ENCODE peak calls at places on chromosomes 4 and X, in seven cellular contexts. I, D, R, L, E, V and Q are unnamed samples. For H3K36me3, the result is how much of the 10 kb centered on the place peaks cover.

GRCh38 chr4:16573181-16573580 is 325.3 kb downstream of the LDB2 start:
- DNase-seq in I (no peak), D (peak), R (no peak), L (no peak), E (no peak), V (no peak), Q (peak)

GRCh38 chrX:100512471-100512870 is 72.3 kb upstream of the TNMD start:
- DNase-seq in I (no peak), D (no peak), R (peak), L (peak), E (no peak), V (no peak), Q (no peak)

GRCh38 chr4:113524096-113524495 is 237.4 kb downstream of the CAMK2D start:
- DNase-seq in I (no peak), D (no peak), R (no peak), L (no peak), E (no peak), V (no peak), Q (no peak)

GRCh38 chr4:149512489-149512888 is 303.2 kb downstream of the IQCM start:
- DNase-seq in I (no peak), D (no peak), R (no peak), L (no peak), E (no peak), V (no peak), Q (no peak)

GRCh38 chr4:47598320-47598719 is 113.2 kb downstream of the ATP10D start:
- DNase-seq in I (no peak), D (no peak), R (peak), L (no peak), E (no peak), V (no peak), Q (peak)

GRCh38 chr4:5100336-5100735 is 49.1 kb downstream of the STK32B start:
- DNase-seq in I (no peak), D (no peak), R (no peak), L (no peak), E (no peak), V (no peak), Q (no peak)

GRCh38 chrX:120308959-120309872 is 2.0 kb downstream of the TMEM255A start:
- DNase-seq in I (peak), D (peak), R (peak), L (peak), E (peak), V (peak), Q (peak)

GRCh38 chr4:158930573-158930972 is 161.7 kb downstream of the FNIP2 start:
- DNase-seq in I (no peak), D (no peak), R (peak), L (no peak), E (no peak), V (no peak), Q (no peak)

GRCh38 chr4:10623862-10624261 is 60.7 kb downstream of the CLNK start:
- DNase-seq in I (no peak), D (no peak), R (no peak), L (no peak), E (no peak), V (no peak), Q (no peak)

GRCh38 chr4:112234952-112235609 is 3.5 kb downstream of the AP1AR start:
- DNase-seq in I (peak), D (peak), R (peak), L (peak), E (peak), V (no peak), Q (peak)

GRCh38 chr4:110515676-110516075 is 39.7 kb downstream of the ENPEP start:
- DNase-seq in I (no peak), D (no peak), R (peak), L (no peak), E (no peak), V (no peak), Q (no peak)

GRCh38 chr4:108988514-108989195 is 225.8 kb upstream of the ETNPPL start:
- DNase-seq in I (no peak), D (no peak), R (no peak), L (no peak), E (no peak), V (no peak), Q (no peak)

DNA sequence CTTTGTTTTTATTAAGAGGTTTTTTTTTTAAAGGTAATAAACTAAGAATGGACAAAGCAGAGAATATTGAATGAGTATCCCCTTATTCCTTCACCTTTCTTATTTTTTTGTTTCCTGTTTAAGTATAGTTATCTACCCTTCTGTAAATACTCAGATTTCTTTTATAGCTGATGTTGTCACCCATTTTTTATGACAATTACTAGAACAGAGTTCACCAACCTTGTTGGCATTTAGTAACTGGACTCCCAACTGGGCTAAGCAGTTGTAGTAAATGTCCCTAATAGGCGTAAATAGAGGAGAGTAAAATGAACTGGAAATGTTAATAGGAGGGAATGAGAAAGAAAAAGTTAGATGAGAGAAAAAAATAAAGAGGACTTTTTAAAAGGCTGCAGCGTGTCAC is 9.8 kb downstream of the PDLIM5 start:
- DNase-seq in I (no peak), D (no peak), R (no peak), L (no peak), E (no peak), V (no peak), Q (no peak)
- H3K36me3 ChIP-seq in I (under half), D (under half), R (under half), L (under half), E (under half), V (under half), Q (under half)

GRCh38 chr4:182564966-182565365 is 321.8 kb downstream of the TENM3 start:
- DNase-seq in I (no peak), D (no peak), R (no peak), L (no peak), E (no peak), V (no peak), Q (no peak)

GRCh38 chr4:182556576-182556975 is 313.4 kb downstream of the TENM3 start:
- DNase-seq in I (no peak), D (no peak), R (no peak), L (no peak), E (no peak), V (no peak), Q (no peak)

GRCh38 chr4:182555997-182556418 is 312.8 kb downstream of the TENM3 start:
- DNase-seq in I (no peak), D (no peak), R (peak), L (no peak), E (no peak), V (no peak), Q (peak)

GRCh38 chr4:182562350-182562749 is 319.1 kb downstream of the TENM3 start:
- DNase-seq in I (no peak), D (no peak), R (no peak), L (no peak), E (no peak), V (no peak), Q (no peak)

GRCh38 chr4:182560358-182560757 is 317.2 kb downstream of the TENM3 start:
- DNase-seq in I (no peak), D (no peak), R (no peak), L (no peak), E (no peak), V (no peak), Q (peak)
- TF ChIP-seq CTCF in I (no peak), D (no peak), R (no peak), L (no peak), E (no peak), V (no peak), Q (peak)

DNA sequence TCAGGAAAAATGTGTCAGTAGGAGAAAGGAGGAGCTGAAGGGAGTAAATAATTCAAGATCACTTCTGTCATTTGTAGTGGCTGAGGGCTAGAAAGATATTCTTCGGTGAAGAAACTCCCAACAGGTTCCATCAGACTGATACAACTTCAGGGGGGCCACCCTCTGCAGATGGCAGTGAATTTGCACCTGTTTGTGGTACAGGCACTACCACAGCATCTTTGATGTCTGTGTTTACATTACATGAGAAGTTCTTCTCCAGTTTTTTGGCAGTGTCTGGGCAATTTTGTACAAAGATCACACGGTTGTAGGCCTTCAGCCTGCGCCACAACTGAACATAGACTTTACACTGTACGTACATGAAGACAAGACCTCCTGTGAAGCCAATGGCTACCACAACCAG is 34.1 kb downstream of the TMA16 start:
- DNase-seq in I (no peak), D (no peak), R (no peak), L (no peak), E (no peak), V (no peak), Q (no peak)
- H3K36me3 ChIP-seq in I (under half), D (half or more), R (under half), L (half or more), E (under half), V (under half), Q (under half)

GRCh38 chrX:68647156-68647957 is at the start of gene STARD8:
- DNase-seq in I (peak), D (peak), R (peak), L (peak), E (no peak), V (peak), Q (peak)
- TF ChIP-seq CTCF in I (peak), D (no peak), R (no peak), L (peak), E (no peak), V (no peak), Q (no peak)

GRCh38 chr4:2745981-2746806 is 9.9 kb downstream of the TNIP2 start:
- DNase-seq in I (peak), D (peak), R (peak), L (no peak), E (peak), V (no peak), Q (peak)
- H3K36me3 ChIP-seq in I (under half), D (half or more), R (under half), L (half or more), E (under half), V (under half), Q (under half)

GRCh38 chrX:50903387-50904027 is 7.0 kb upstream of the BMP15 start:
- DNase-seq in I (no peak), D (no peak), R (peak), L (peak), E (no peak), V (peak), Q (peak)
- TF ChIP-seq CTCF in I (peak), D (peak), R (peak), L (peak), E (no peak), V (no peak), Q (peak)

GRCh38 chr4:99078336-99078735 is 10.3 kb downstream of the ADH5 start:
- DNase-seq in I (no peak), D (no peak), R (no peak), L (no peak), E (no peak), V (no peak), Q (no peak)

GRCh38 chr4:99082192-99082591 is 6.4 kb downstream of the ADH5 start:
- DNase-seq in I (no peak), D (no peak), R (no peak), L (no peak), E (no peak), V (no peak), Q (no peak)

GRCh38 chr4:99077177-99077576 is 11.4 kb downstream of the ADH5 start:
- DNase-seq in I (no peak), D (no peak), R (no peak), L (no peak), E (no peak), V (no peak), Q (no peak)

GRCh38 chr4:99078931-99079624 is 9.5 kb downstream of the ADH5 start:
- DNase-seq in I (no peak), D (no peak), R (no peak), L (no peak), E (no peak), V (no peak), Q (no peak)

GRCh38 chr4:99079625-99080295 is 8.8 kb downstream of the ADH5 start:
- DNase-seq in I (no peak), D (no peak), R (no peak), L (no peak), E (no peak), V (no peak), Q (no peak)
- H3K36me3 ChIP-seq in I (under half), D (half or more), R (half or more), L (half or more), E (half or more), V (under half), Q (half or more)